ENCODE peak calls at places on chromosomes 7 and 10, in nine cellular contexts. I is IMR-90; C is lung; U is NCI-H1436; B is AG09309; G is cardiac fibroblast; K is HFFc6; L is activated naive CD8-positive, alpha-beta T cell treated with anti-CD3 and anti-CD28 coated beads, Interleukin-2, amount 50 U/mL, for 24 hours; Y is RWPE1. P is an unnamed sample.

GRCh38 chr10:106711313-106711906 is 453.1 kb downstream of the SORCS1 start:
- DNase-seq in I (no peak), C (peak), U (no peak), B (no peak), G (peak), K (no peak), L (peak), Y (peak), P (no peak)

GRCh38 chr7:45524373-45524913 is 49.7 kb upstream of the ADCY1 start:
- DNase-seq in I (no peak), C (no peak), U (no peak), B (no peak), G (no peak), K (no peak), L (no peak), Y (no peak), P (no peak)

GRCh38 chr10:80442879-80443278 is 11.2 kb upstream of the TSPAN14 start:
- DNase-seq in I (no peak), C (no peak), U (no peak), B (no peak), G (no peak), K (peak), L (no peak), Y (no peak), P (no peak)

GRCh38 chr10:43671659-43672555 is 23.2 kb upstream of the ZNF32 start:
- DNase-seq in I (peak), C (peak), U (peak), B (no peak), G (peak), K (peak), L (no peak), Y (peak), P (no peak)

GRCh38 chr10:73758704-73759511 is 14.7 kb downstream of the SEC24C start:
- DNase-seq in I (no peak), C (no peak), U (peak), B (no peak), G (no peak), K (no peak), L (no peak), Y (no peak), P (no peak)

GRCh38 chr7:1883031-1883761 is 213.1 kb downstream of the ELFN1 start:
- DNase-seq in I (peak), C (no peak), U (no peak), B (peak), G (peak), K (peak), L (no peak), Y (peak), P (peak)

GRCh38 chr7:22647451-22648257 is 79.3 kb upstream of the IL6 start:
- DNase-seq in I (peak), C (no peak), U (no peak), B (peak), G (peak), K (peak), L (no peak), Y (no peak), P (peak)

GRCh38 chr7:135362871-135363270 is 129.2 kb downstream of the STRA8 start:
- DNase-seq in I (no peak), C (no peak), U (no peak), B (no peak), G (no peak), K (no peak), L (no peak), Y (no peak), P (no peak)

GRCh38 chr10:30432631-30433285 is 1.2 kb upstream of the MAP3K8 start:
- DNase-seq in I (no peak), C (peak), U (no peak), B (no peak), G (no peak), K (no peak), L (no peak), Y (no peak), P (no peak)

GRCh38 chr10:123165445-123166072 is 11.4 kb downstream of the BUB3 start:
- DNase-seq in I (no peak), C (no peak), U (peak), B (no peak), G (no peak), K (no peak), L (no peak), Y (no peak), P (no peak)

GRCh38 chr10:126650164-126650563 is 20.3 kb downstream of the C10orf90 start:
- DNase-seq in I (no peak), C (no peak), U (no peak), B (no peak), G (no peak), K (no peak), L (no peak), Y (no peak), P (no peak)

GRCh38 chr7:50332241-50333176 is 28.0 kb downstream of the IKZF1 start:
- DNase-seq in I (no peak), C (no peak), U (no peak), B (no peak), G (no peak), K (no peak), L (no peak), Y (no peak), P (no peak)

GRCh38 chr7:118572604-118573003 is 348.1 kb downstream of the ANKRD7 start:
- DNase-seq in I (no peak), C (no peak), U (no peak), B (no peak), G (no peak), K (no peak), L (no peak), Y (no peak), P (no peak)

GRCh38 chr7:21086688-21087087 is 300.0 kb upstream of the SP8 start:
- DNase-seq in I (no peak), C (no peak), U (no peak), B (no peak), G (no peak), K (no peak), L (no peak), Y (peak), P (no peak)

P was measured in BJ.